ENCODE peak calls at places on chromosomes 11 and 22, in ten cellular contexts. One of them, this sample, is unnamed.

GRCh38 chr11:78806214-78807004 is 231.7 kb upstream of the NARS2 start:
- DNase-seq in upper lobe of left lung: peak
- DNase-seq in thoracic aorta: no peak
- DNase-seq in CD8-positive, alpha-beta T cell: no peak
- DNase-seq in AG04450: no peak
- DNase-seq in HCT116: no peak
- DNase-seq in brain microvascular endothelial cell: no peak
- DNase-seq in fibroblast of lung: no peak
- DNase-seq in fibroblast of pulmonary artery: peak
- DNase-seq in transverse colon: no peak
- DNase-seq in this sample: peak

GRCh38 chr11:113874920-113875413 is 405 bp downstream of the USP28 start:
- DNase-seq in transverse colon: no peak
- DNase-seq in AG04450: no peak
- DNase-seq in fibroblast of pulmonary artery: peak
- DNase-seq in CD8-positive, alpha-beta T cell: no peak
- DNase-seq in upper lobe of left lung: no peak
- DNase-seq in HCT116: no peak
- DNase-seq in brain microvascular endothelial cell: peak
- DNase-seq in thoracic aorta: no peak
- DNase-seq in fibroblast of lung: no peak
- DNase-seq in this sample: peak

GRCh38 chr11:112221263-112221835 is 4.9 kb upstream of the PTS start:
- DNase-seq in brain microvascular endothelial cell: no peak
- DNase-seq in transverse colon: no peak
- DNase-seq in upper lobe of left lung: no peak
- DNase-seq in thoracic aorta: no peak
- DNase-seq in CD8-positive, alpha-beta T cell: no peak
- DNase-seq in AG04450: no peak
- DNase-seq in fibroblast of lung: no peak
- DNase-seq in HCT116: no peak
- DNase-seq in fibroblast of pulmonary artery: no peak
- DNase-seq in this sample: no peak

GRCh38 chr11:67645521-67646457 is 4.7 kb downstream of the ACY3 start:
- DNase-seq in upper lobe of left lung: no peak
- DNase-seq in HCT116: no peak
- DNase-seq in fibroblast of lung: no peak
- DNase-seq in AG04450: no peak
- DNase-seq in brain microvascular endothelial cell: no peak
- DNase-seq in thoracic aorta: no peak
- DNase-seq in CD8-positive, alpha-beta T cell: no peak
- DNase-seq in transverse colon: no peak
- DNase-seq in fibroblast of pulmonary artery: no peak
- DNase-seq in this sample: no peak

GRCh38 chr11:114116357-114116756 is 56.8 kb downstream of the ZBTB16 start:
- DNase-seq in AG04450: no peak
- DNase-seq in brain microvascular endothelial cell: no peak
- DNase-seq in fibroblast of lung: no peak
- DNase-seq in CD8-positive, alpha-beta T cell: no peak
- DNase-seq in fibroblast of pulmonary artery: no peak
- DNase-seq in upper lobe of left lung: no peak
- DNase-seq in transverse colon: no peak
- DNase-seq in HCT116: no peak
- DNase-seq in thoracic aorta: no peak
- DNase-seq in this sample: no peak

GRCh38 chr11:120563698-120564572 is 52.4 kb downstream of the GRIK4 start:
- DNase-seq in HCT116: no peak
- DNase-seq in fibroblast of pulmonary artery: no peak
- DNase-seq in upper lobe of left lung: no peak
- DNase-seq in thoracic aorta: no peak
- DNase-seq in AG04450: no peak
- DNase-seq in transverse colon: no peak
- DNase-seq in fibroblast of lung: peak
- DNase-seq in CD8-positive, alpha-beta T cell: no peak
- DNase-seq in brain microvascular endothelial cell: no peak
- DNase-seq in this sample: peak

GRCh38 chr11:62810748-62811147 is 5.5 kb upstream of the NXF1 start:
- DNase-seq in HCT116: no peak
- DNase-seq in fibroblast of pulmonary artery: no peak
- DNase-seq in thoracic aorta: no peak
- DNase-seq in upper lobe of left lung: no peak
- DNase-seq in AG04450: no peak
- DNase-seq in brain microvascular endothelial cell: no peak
- DNase-seq in CD8-positive, alpha-beta T cell: no peak
- DNase-seq in fibroblast of lung: no peak
- DNase-seq in transverse colon: no peak
- DNase-seq in this sample: no peak

GRCh38 chr11:37952035-37952434 is 1354.0 kb upstream of the RAG2 start:
- DNase-seq in CD8-positive, alpha-beta T cell: no peak
- DNase-seq in upper lobe of left lung: no peak
- DNase-seq in AG04450: no peak
- DNase-seq in thoracic aorta: no peak
- DNase-seq in HCT116: no peak
- DNase-seq in fibroblast of lung: no peak
- DNase-seq in transverse colon: no peak
- DNase-seq in fibroblast of pulmonary artery: peak
- DNase-seq in brain microvascular endothelial cell: no peak
- DNase-seq in this sample: peak

GRCh38 chr11:31940396-31941037 is 129.4 kb upstream of the PAX6 start:
- DNase-seq in fibroblast of lung: peak
- DNase-seq in transverse colon: no peak
- DNase-seq in HCT116: no peak
- DNase-seq in AG04450: no peak
- DNase-seq in CD8-positive, alpha-beta T cell: no peak
- DNase-seq in brain microvascular endothelial cell: peak
- DNase-seq in thoracic aorta: no peak
- DNase-seq in upper lobe of left lung: no peak
- DNase-seq in fibroblast of pulmonary artery: peak
- DNase-seq in this sample: peak

GRCh38 chr11:61362542-61362875 is 335 bp downstream of the TMEM138 start:
- DNase-seq in thoracic aorta: no peak
- DNase-seq in brain microvascular endothelial cell: peak
- DNase-seq in fibroblast of lung: peak
- DNase-seq in transverse colon: no peak
- DNase-seq in upper lobe of left lung: no peak
- DNase-seq in fibroblast of pulmonary artery: peak
- DNase-seq in HCT116: no peak
- DNase-seq in AG04450: no peak
- DNase-seq in CD8-positive, alpha-beta T cell: no peak
- DNase-seq in this sample: peak

DNA sequence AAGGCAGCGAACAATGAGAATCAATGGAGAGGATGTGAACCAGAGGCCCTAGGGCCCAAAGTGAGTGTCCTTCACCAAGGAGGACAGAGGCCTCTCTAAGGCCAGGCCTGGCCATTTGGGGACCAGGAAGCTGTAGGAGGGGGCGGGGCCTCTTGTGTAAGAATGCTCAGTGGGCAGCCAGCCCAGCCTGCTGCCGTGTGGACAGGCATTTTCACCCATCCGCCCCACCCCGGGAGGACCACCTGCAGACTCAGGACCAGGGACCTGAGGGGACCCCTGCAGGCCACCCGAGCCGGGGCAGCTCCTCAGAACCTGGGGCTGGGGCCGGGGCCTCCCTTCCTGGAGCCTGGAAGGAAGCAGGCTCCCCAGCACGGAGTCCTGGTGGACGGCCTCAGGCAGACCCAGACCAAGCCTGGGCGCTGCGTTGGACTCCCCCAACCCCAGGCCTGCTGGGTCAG is 1.7 kb upstream of the TRABD start:
- DNase-seq in CD8-positive, alpha-beta T cell: no peak
- DNase-seq in thoracic aorta: no peak
- DNase-seq in AG04450: no peak
- DNase-seq in upper lobe of left lung: peak
- DNase-seq in fibroblast of pulmonary artery: peak
- DNase-seq in transverse colon: peak
- DNase-seq in HCT116: no peak
- DNase-seq in brain microvascular endothelial cell: no peak
- DNase-seq in fibroblast of lung: peak
- DNase-seq in this sample: peak
- TF ChIP-seq CTCF in CD8-positive, alpha-beta T cell: no peak
- TF ChIP-seq CTCF in thoracic aorta: no peak
- TF ChIP-seq CTCF in AG04450: no peak
- TF ChIP-seq CTCF in upper lobe of left lung: no peak
- TF ChIP-seq CTCF in fibroblast of pulmonary artery: no peak
- TF ChIP-seq CTCF in transverse colon: no peak
- TF ChIP-seq CTCF in HCT116: no peak
- TF ChIP-seq CTCF in brain microvascular endothelial cell: no peak
- TF ChIP-seq CTCF in fibroblast of lung: no peak
- TF ChIP-seq CTCF in this sample: no peak

GRCh38 chr22:37819100-37819433 is 4.1 kb upstream of the GALR3 start:
- DNase-seq in AG04450: no peak
- DNase-seq in fibroblast of lung: no peak
- DNase-seq in transverse colon: no peak
- DNase-seq in upper lobe of left lung: no peak
- DNase-seq in CD8-positive, alpha-beta T cell: no peak
- DNase-seq in thoracic aorta: no peak
- DNase-seq in HCT116: no peak
- DNase-seq in brain microvascular endothelial cell: no peak
- DNase-seq in fibroblast of pulmonary artery: no peak
- DNase-seq in this sample: no peak
- H3K4me3 ChIP-seq in AG04450: peak
- H3K4me3 ChIP-seq in fibroblast of lung: peak
- H3K4me3 ChIP-seq in transverse colon: no peak
- H3K4me3 ChIP-seq in upper lobe of left lung: peak
- H3K4me3 ChIP-seq in CD8-positive, alpha-beta T cell: peak
- H3K4me3 ChIP-seq in thoracic aorta: peak
- H3K4me3 ChIP-seq in HCT116: no peak
- H3K4me3 ChIP-seq in brain microvascular endothelial cell: peak
- H3K4me3 ChIP-seq in fibroblast of pulmonary artery: peak
- H3K4me3 ChIP-seq in this sample: peak

GRCh38 chr11:96157517-96157873 is 185.5 kb downstream of the MAML2 start:
- DNase-seq in fibroblast of lung: no peak
- DNase-seq in HCT116: no peak
- DNase-seq in CD8-positive, alpha-beta T cell: no peak
- DNase-seq in transverse colon: no peak
- DNase-seq in fibroblast of pulmonary artery: no peak
- DNase-seq in thoracic aorta: no peak
- DNase-seq in brain microvascular endothelial cell: no peak
- DNase-seq in AG04450: no peak
- DNase-seq in upper lobe of left lung: no peak
- DNase-seq in this sample: no peak

GRCh38 chr11:96154802-96155520 is 188.0 kb downstream of the MAML2 start:
- DNase-seq in fibroblast of pulmonary artery: peak
- DNase-seq in thoracic aorta: no peak
- DNase-seq in transverse colon: no peak
- DNase-seq in brain microvascular endothelial cell: peak
- DNase-seq in upper lobe of left lung: no peak
- DNase-seq in AG04450: no peak
- DNase-seq in CD8-positive, alpha-beta T cell: no peak
- DNase-seq in fibroblast of lung: peak
- DNase-seq in HCT116: no peak
- DNase-seq in this sample: peak

GRCh38 chr11:96156379-96156722 is 186.6 kb downstream of the MAML2 start:
- DNase-seq in fibroblast of lung: no peak
- DNase-seq in transverse colon: no peak
- DNase-seq in AG04450: no peak
- DNase-seq in fibroblast of pulmonary artery: no peak
- DNase-seq in upper lobe of left lung: no peak
- DNase-seq in HCT116: no peak
- DNase-seq in CD8-positive, alpha-beta T cell: no peak
- DNase-seq in brain microvascular endothelial cell: no peak
- DNase-seq in thoracic aorta: no peak
- DNase-seq in this sample: no peak

GRCh38 chr11:96158126-96158525 is 184.9 kb downstream of the MAML2 start:
- DNase-seq in thoracic aorta: no peak
- DNase-seq in upper lobe of left lung: no peak
- DNase-seq in CD8-positive, alpha-beta T cell: no peak
- DNase-seq in fibroblast of pulmonary artery: no peak
- DNase-seq in HCT116: no peak
- DNase-seq in brain microvascular endothelial cell: no peak
- DNase-seq in fibroblast of lung: no peak
- DNase-seq in AG04450: no peak
- DNase-seq in transverse colon: no peak
- DNase-seq in this sample: no peak

GRCh38 chr11:96155627-96156378 is 187.2 kb downstream of the MAML2 start:
- DNase-seq in thoracic aorta: peak
- DNase-seq in brain microvascular endothelial cell: peak
- DNase-seq in AG04450: peak
- DNase-seq in upper lobe of left lung: peak
- DNase-seq in HCT116: peak
- DNase-seq in CD8-positive, alpha-beta T cell: no peak
- DNase-seq in transverse colon: peak
- DNase-seq in fibroblast of lung: peak
- DNase-seq in fibroblast of pulmonary artery: peak
- DNase-seq in this sample: peak
- TF ChIP-seq CTCF in thoracic aorta: no peak
- TF ChIP-seq CTCF in brain microvascular endothelial cell: peak
- TF ChIP-seq CTCF in AG04450: peak
- TF ChIP-seq CTCF in upper lobe of left lung: peak
- TF ChIP-seq CTCF in HCT116: peak
- TF ChIP-seq CTCF in CD8-positive, alpha-beta T cell: no peak
- TF ChIP-seq CTCF in transverse colon: no peak
- TF ChIP-seq CTCF in fibroblast of lung: peak
- TF ChIP-seq CTCF in fibroblast of pulmonary artery: peak
- TF ChIP-seq CTCF in this sample: peak

GRCh38 chr22:38469306-38469781 is 1.4 kb downstream of the KDELR3 start:
- DNase-seq in fibroblast of pulmonary artery: no peak
- DNase-seq in CD8-positive, alpha-beta T cell: no peak
- DNase-seq in upper lobe of left lung: no peak
- DNase-seq in transverse colon: no peak
- DNase-seq in HCT116: no peak
- DNase-seq in fibroblast of lung: no peak
- DNase-seq in thoracic aorta: no peak
- DNase-seq in AG04450: no peak
- DNase-seq in brain microvascular endothelial cell: no peak
- DNase-seq in this sample: no peak
- H3K4me3 ChIP-seq in fibroblast of pulmonary artery: peak
- H3K4me3 ChIP-seq in CD8-positive, alpha-beta T cell: no peak
- H3K4me3 ChIP-seq in upper lobe of left lung: no peak
- H3K4me3 ChIP-seq in transverse colon: no peak
- H3K4me3 ChIP-seq in HCT116: no peak
- H3K4me3 ChIP-seq in fibroblast of lung: peak
- H3K4me3 ChIP-seq in thoracic aorta: peak
- H3K4me3 ChIP-seq in AG04450: peak
- H3K4me3 ChIP-seq in brain microvascular endothelial cell: peak
- H3K4me3 ChIP-seq in this sample: peak

DNA sequence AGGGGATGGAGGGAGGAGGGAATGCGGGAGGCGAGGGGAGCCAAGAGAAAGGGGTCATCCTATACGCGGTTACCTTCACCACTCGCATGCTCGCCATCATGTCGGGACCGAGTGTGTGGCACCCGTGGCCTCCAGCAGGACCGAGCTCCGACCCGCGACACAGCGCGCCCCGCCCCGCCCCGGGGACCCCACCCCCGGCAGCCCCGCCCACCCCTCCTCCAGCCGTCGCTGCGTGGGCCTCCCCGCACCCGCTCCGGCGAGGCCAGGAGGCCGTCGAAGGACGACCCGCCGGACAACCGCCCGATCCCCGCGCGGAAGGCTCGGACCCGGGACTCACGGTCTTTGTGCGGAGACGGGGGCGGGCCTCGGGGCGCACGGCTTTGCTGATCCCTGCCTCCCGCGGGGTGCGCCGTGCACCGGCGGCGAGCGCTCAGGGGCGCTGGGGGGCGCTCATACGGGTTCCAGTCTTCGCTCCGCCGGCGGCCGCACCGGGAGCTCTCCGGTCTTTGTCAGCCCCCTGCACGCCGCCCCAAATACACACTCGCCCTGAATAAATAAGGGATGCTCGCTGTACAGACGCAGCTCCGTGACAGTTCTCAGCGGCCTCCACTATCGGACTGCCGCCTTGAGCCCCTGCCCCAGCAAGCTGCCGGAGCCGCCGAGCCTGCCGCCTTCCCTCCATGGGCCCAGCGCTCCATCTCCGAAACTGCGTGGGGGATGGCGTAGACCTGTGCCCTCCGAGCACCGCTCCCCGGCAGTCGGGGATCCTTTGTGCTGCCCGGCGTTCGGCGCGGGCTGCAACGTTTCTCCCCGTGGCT is at the start of gene UBE2L6:
- DNase-seq in fibroblast of lung: peak
- DNase-seq in thoracic aorta: peak
- DNase-seq in HCT116: no peak
- DNase-seq in CD8-positive, alpha-beta T cell: peak
- DNase-seq in AG04450: no peak
- DNase-seq in upper lobe of left lung: peak
- DNase-seq in fibroblast of pulmonary artery: no peak
- DNase-seq in transverse colon: peak
- DNase-seq in brain microvascular endothelial cell: no peak
- DNase-seq in this sample: peak
- TF ChIP-seq CTCF in fibroblast of lung: no peak
- TF ChIP-seq CTCF in thoracic aorta: no peak
- TF ChIP-seq CTCF in HCT116: no peak
- TF ChIP-seq CTCF in CD8-positive, alpha-beta T cell: peak
- TF ChIP-seq CTCF in AG04450: no peak
- TF ChIP-seq CTCF in upper lobe of left lung: peak
- TF ChIP-seq CTCF in fibroblast of pulmonary artery: no peak
- TF ChIP-seq CTCF in transverse colon: no peak
- TF ChIP-seq CTCF in brain microvascular endothelial cell: no peak
- TF ChIP-seq CTCF in this sample: no peak

This sample was measured in choroid plexus epithelial cell.